ENCODE peak calls at places on chromosomes 16 and 17, in nine cellular contexts. V is AG08395; I is stimulated activated CD4-positive, alpha-beta T cell treated with anti-CD3 and anti-CD28 coated beads, Interleukin-2, amount 100 ng/mL, for 48 hours; S is NAMALWA; D is amniotic epithelial cell; W is amniotic stem cell; P is activated effector memory CD4-positive, alpha-beta T cell treated with Interleukin-2 at 50 U/mL for 16 hours; T is T47D; Q is amygdala. R is an unnamed sample.

GRCh38 chr16:71707199-71707598 is 17.3 kb downstream of the PHLPP2 start:
- DNase-seq in V (no peak), I (no peak), S (no peak), D (no peak), W (no peak), P (no peak), T (no peak), Q (no peak), R (no peak)

GRCh38 chr16:17194190-17194780 is 276.5 kb downstream of the XYLT1 start:
- DNase-seq in V (peak; percentile 34), I (peak; percentile 65), S (peak; percentile 52), D (no peak), W (no peak), P (peak; percentile 32), T (no peak), Q (peak; percentile 61), R (peak; percentile 34)

GRCh38 chr17:82300707-82301270 is 16.6 kb downstream of the CD7 start:
- DNase-seq in V (peak; percentile 73), I (peak; percentile 71), S (peak; percentile 67), D (peak; percentile 46), W (no peak), P (peak; percentile 55), T (peak; percentile 87), Q (peak; percentile 62), R (peak; percentile 37)

GRCh38 chr17:17420035-17420434 is 56.8 kb upstream of the MED9 start:
- DNase-seq in V (no peak), I (no peak), S (no peak), D (no peak), W (no peak), P (no peak), T (no peak), Q (no peak), R (no peak)

GRCh38 chr16:86075839-86076440 is 177.0 kb downstream of the IRF8 start:
- DNase-seq in V (no peak), I (no peak), S (no peak), D (no peak), W (no peak), P (no peak), T (no peak), Q (no peak), R (no peak)

GRCh38 chr16:72371307-72372081 is 199.5 kb upstream of the PMFBP1 start:
- DNase-seq in V (peak; percentile 32), I (no peak), S (no peak), D (peak; percentile 95), W (no peak), P (no peak), T (no peak), Q (no peak), R (no peak)

GRCh38 chr16:72921620-72922019 is 126.3 kb downstream of the ZFHX3 start:
- DNase-seq in V (peak; percentile 50), I (no peak), S (no peak), D (peak; percentile 73), W (no peak), P (no peak), T (no peak), Q (peak; percentile 64), R (peak; percentile 32)

GRCh38 chr17:71304498-71305158 is 816.2 kb upstream of the SOX9 start:
- DNase-seq in V (no peak), I (no peak), S (peak; percentile 2), D (no peak), W (no peak), P (no peak), T (no peak), Q (no peak), R (no peak)

R was measured in dorsolateral prefrontal cortex.